ENCODE peak calls at places on chromosomes 1 and 21, in four cellular contexts. D is lower lobe of right lung; Z is neuronal stem cell; Q is CD4-positive, CD25-positive, alpha-beta regulatory T cell. A is an unnamed sample.

GRCh38 chr1:246923482-246923881 is 8.3 kb downstream of the AHCTF1 start:
- DNase-seq in D (no peak), Z (no peak), Q (no peak), A (no peak)

GRCh38 chr1:40096977-40097782 is at the start of gene PPT1:
- DNase-seq in D (peak), Z (peak), Q (peak), A (peak)

GRCh38 chr1:248343451-248343850 is 5.1 kb upstream of the OR14C36 start:
- DNase-seq in D (no peak), Z (no peak), Q (no peak), A (no peak)

GRCh38 chr1:45752441-45753052 is 2.1 kb upstream of the IPP start:
- DNase-seq in D (no peak), Z (no peak), Q (no peak), A (no peak)

GRCh38 chr21:44089001-44089911 is 17.9 kb upstream of the PWP2 start:
- DNase-seq in D (no peak), Z (no peak), Q (peak), A (no peak)

GRCh38 chr1:183635112-183635605 is 424 bp downstream of the ARPC5 start:
- DNase-seq in D (peak), Z (no peak), Q (peak), A (no peak)

GRCh38 chr21:34073749-34074282 is 438 bp downstream of the MRPS6 start:
- DNase-seq in D (peak), Z (no peak), Q (peak), A (no peak)

GRCh38 chr1:151574575-151575529 is 34.7 kb downstream of the TUFT1 start:
- DNase-seq in D (no peak), Z (no peak), Q (no peak), A (no peak)

GRCh38 chr1:6954596-6954995 is 169.3 kb downstream of the CAMTA1 start:
- DNase-seq in D (no peak), Z (no peak), Q (no peak), A (no peak)

GRCh38 chr1:242522304-242522945 is 2.1 kb downstream of the PLD5 start:
- DNase-seq in D (no peak), Z (peak), Q (no peak), A (no peak)

GRCh38 chr1:34755961-34756360 is 1.1 kb downstream of the GJB5 start:
- DNase-seq in D (no peak), Z (no peak), Q (no peak), A (no peak)

GRCh38 chr1:110967256-110967655 is 3.5 kb upstream of the LRIF1 start:
- DNase-seq in D (no peak), Z (no peak), Q (no peak), A (no peak)

GRCh38 chr1:222706815-222707214 is 5.5 kb downstream of the AIDA start:
- DNase-seq in D (no peak), Z (no peak), Q (no peak), A (no peak)

GRCh38 chr1:120179420-120180348 is 3.4 kb upstream of the SEC22B start:
- DNase-seq in D (no peak), Z (peak), Q (no peak), A (no peak)

GRCh38 chr1:22412932-22413727 is 38.5 kb upstream of the ZBTB40 start:
- DNase-seq in D (no peak), Z (no peak), Q (no peak), A (no peak)

GRCh38 chr1:111541721-111542120 is 38.3 kb upstream of the ADORA3 start:
- DNase-seq in D (no peak), Z (no peak), Q (no peak), A (no peak)

GRCh38 chr1:68029444-68029843 is 21.0 kb downstream of the DIRAS3 start:
- DNase-seq in D (no peak), Z (no peak), Q (no peak), A (no peak)

GRCh38 chr1:39857479-39857878 is 25.8 kb downstream of the TRIT1 start:
- DNase-seq in D (no peak), Z (no peak), Q (no peak), A (no peak)

GRCh38 chr1:2446394-2446793 is 29.7 kb upstream of the PLCH2 start:
- DNase-seq in D (no peak), Z (peak), Q (no peak), A (no peak)

GRCh38 chr1:227749225-227749624 is 14.0 kb downstream of the SNAP47 start:
- DNase-seq in D (no peak), Z (no peak), Q (no peak), A (no peak)

GRCh38 chr1:161374373-161374772 is 6.7 kb upstream of the CFAP126 start:
- DNase-seq in D (no peak), Z (no peak), Q (no peak), A (no peak)

GRCh38 chr1:3093928-3094626 is 25.1 kb downstream of the PRDM16 start:
- DNase-seq in D (no peak), Z (no peak), Q (no peak), A (no peak)

GRCh38 chr21:31557956-31558838 is 101.3 kb upstream of the SOD1 start:
- DNase-seq in D (no peak), Z (peak), Q (no peak), A (no peak)

DNA sequence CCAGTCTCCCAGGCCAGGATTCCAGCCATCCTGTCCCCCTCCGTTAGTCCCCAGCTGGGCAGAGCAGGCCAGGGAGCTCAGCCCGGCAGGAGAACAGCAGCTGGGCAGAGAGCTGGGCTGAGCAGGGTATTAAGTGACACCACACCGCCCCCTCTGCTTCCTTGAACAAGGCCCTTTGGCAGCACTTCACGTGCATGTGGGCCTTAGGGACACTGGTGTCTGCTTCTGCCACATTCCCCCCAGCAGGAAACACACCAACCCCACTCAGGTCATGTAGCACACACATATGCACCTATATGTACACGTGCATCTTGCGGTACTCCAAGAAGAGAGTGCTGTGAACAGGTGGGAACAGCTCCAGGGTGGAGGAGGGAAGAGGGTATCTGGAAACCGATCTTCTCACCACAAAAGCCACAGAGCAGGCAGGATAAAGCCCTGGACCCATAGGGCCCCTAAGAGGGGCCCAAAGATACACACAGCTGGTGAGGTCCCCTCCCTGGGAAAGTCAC is 4.6 kb downstream of the EPHA2 start:
- DNase-seq in D (no peak), Z (no peak), Q (no peak), A (peak)
- H3K4me3 ChIP-seq in D (no peak), Z (no peak), Q (no peak), A (no peak)

GRCh38 chr1:101260531-101260930 is 23.7 kb downstream of the S1PR1 start:
- DNase-seq in D (no peak), Z (no peak), Q (no peak), A (no peak)
- H3K4me3 ChIP-seq in D (no peak), Z (no peak), Q (no peak), A (no peak)

GRCh38 chr1:81806432-81806770 is 5.7 kb downstream of the ADGRL2 start:
- DNase-seq in D (no peak), Z (no peak), Q (no peak), A (no peak)

GRCh38 chr1:81805537-81806431 is 5.0 kb downstream of the ADGRL2 start:
- DNase-seq in D (no peak), Z (no peak), Q (no peak), A (no peak)

GRCh38 chr1:81803423-81804103 is 2.8 kb downstream of the ADGRL2 start:
- DNase-seq in D (no peak), Z (peak), Q (no peak), A (no peak)

GRCh38 chr1:81802601-81803422 is 2.1 kb downstream of the ADGRL2 start:
- DNase-seq in D (peak), Z (peak), Q (no peak), A (no peak)

DNA sequence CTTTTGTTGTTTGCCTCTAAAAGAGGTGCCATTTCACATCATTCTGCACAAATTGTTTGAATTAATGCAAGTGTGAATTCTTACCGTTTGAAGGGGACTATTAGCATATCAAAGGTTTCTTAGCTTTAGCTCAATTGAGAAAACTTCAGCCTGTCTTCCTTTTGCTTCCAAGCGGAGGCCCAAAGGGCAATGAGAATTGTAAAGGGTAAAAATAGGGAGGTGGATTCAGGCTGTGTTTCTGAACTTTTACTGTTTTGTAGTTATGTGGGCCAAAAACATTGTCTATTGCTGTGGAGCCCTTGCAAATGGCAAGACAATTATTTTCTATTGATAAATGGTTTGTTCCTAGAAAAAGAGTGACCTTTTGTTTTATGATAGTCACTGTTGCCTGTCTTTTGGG is 3.6 kb downstream of the ADGRL2 start:
- DNase-seq in D (no peak), Z (peak), Q (no peak), A (no peak)
- H3K4me3 ChIP-seq in D (peak), Z (peak), Q (no peak), A (no peak)

GRCh38 chr1:207453710-207454045 is 450 bp upstream of the CR2 start:
- DNase-seq in D (no peak), Z (no peak), Q (no peak), A (no peak)

GRCh38 chr1:207459008-207459407 is 4.9 kb downstream of the CR2 start:
- DNase-seq in D (no peak), Z (no peak), Q (no peak), A (peak)

GRCh38 chr1:207458409-207458808 is 4.3 kb downstream of the CR2 start:
- DNase-seq in D (no peak), Z (no peak), Q (no peak), A (no peak)

GRCh38 chr1:207454046-207454964 is at the start of gene CR2:
- DNase-seq in D (peak), Z (peak), Q (no peak), A (no peak)

GRCh38 chr1:207455183-207455754 is 1.1 kb downstream of the CR2 start:
- DNase-seq in D (no peak), Z (no peak), Q (no peak), A (no peak)
- H3K4me3 ChIP-seq in D (peak), Z (no peak), Q (no peak), A (no peak)

DNA sequence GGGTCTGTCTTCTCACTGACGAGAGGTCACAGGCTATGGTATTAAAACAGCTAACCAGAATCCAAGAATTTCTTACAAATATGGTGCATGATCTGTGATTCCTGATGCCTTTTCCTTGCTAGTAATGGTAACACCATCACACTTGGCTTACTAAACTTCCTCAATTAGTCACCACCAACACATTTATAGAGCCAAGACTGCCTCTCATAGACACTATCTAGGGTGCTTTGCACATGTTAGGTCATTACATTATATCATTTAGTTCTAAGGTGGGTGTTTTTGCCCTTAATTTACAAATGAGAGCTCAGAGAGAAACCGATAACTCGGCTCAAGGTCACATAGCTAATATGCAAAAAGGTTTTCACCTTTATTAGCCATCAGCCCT is 8.7 kb downstream of the KIF21B start:
- DNase-seq in D (no peak), Z (no peak), Q (no peak), A (no peak)
- H3K4me3 ChIP-seq in D (no peak), Z (no peak), Q (no peak), A (no peak)

GRCh38 chr21:45590726-45591618 is 48.7 kb upstream of the SLC19A1 start:
- DNase-seq in D (peak), Z (no peak), Q (peak), A (no peak)
- H3K4me3 ChIP-seq in D (peak), Z (no peak), Q (peak), A (no peak)

GRCh38 chr1:220734571-220735326 is 13.4 kb upstream of the MTARC2 start:
- DNase-seq in D (no peak), Z (no peak), Q (no peak), A (no peak)
- H3K4me3 ChIP-seq in D (no peak), Z (no peak), Q (no peak), A (no peak)

GRCh38 chr1:233617025-233617424 is 3.1 kb downstream of the KCNK1 start:
- DNase-seq in D (no peak), Z (no peak), Q (no peak), A (no peak)

GRCh38 chr1:233614743-233615521 is 1.0 kb downstream of the KCNK1 start:
- DNase-seq in D (no peak), Z (no peak), Q (no peak), A (peak)

GRCh38 chr1:233615571-233615970 is 1.7 kb downstream of the KCNK1 start:
- DNase-seq in D (no peak), Z (no peak), Q (no peak), A (no peak)

GRCh38 chr1:233613252-233614172 is at the start of gene KCNK1:
- DNase-seq in D (peak), Z (peak), Q (no peak), A (no peak)

GRCh38 chr1:233614173-233614742 is 352 bp downstream of the KCNK1 start:
- DNase-seq in D (peak), Z (peak), Q (no peak), A (no peak)
- H3K4me3 ChIP-seq in D (peak), Z (peak), Q (no peak), A (peak)